ENCODE peak calls at places on chromosomes 13 and 19, in nine cellular contexts. J is psoas muscle; S is CD8-positive, alpha-beta T cell; P is tibial nerve; N is adrenal gland; I is OCI-LY7; E is ovary; M is IMR-90; V is tibial artery. X is an unnamed sample. For H3K9me3, the result is how much of the 10 kb centered on the place peaks cover.

GRCh38 chr19:47790398-47790814 is 11.9 kb downstream of the SELENOW start:
- DNase-seq in J (peak), S (peak), P (peak), N (peak), I (peak), E (peak), M (peak), V (peak), X (peak)

GRCh38 chr19:35395762-35396199 is 24.9 kb downstream of the GPR42 start:
- DNase-seq in J (no peak), S (no peak), P (no peak), N (peak), I (no peak), E (peak), M (no peak), V (no peak), X (no peak)

GRCh38 chr19:40594251-40594650 is 6.9 kb upstream of the LTBP4 start:
- DNase-seq in J (no peak), S (no peak), P (no peak), N (no peak), I (peak), E (no peak), M (no peak), V (no peak), X (no peak)

GRCh38 chr13:109789262-109789661 is 2.9 kb upstream of the IRS2 start:
- DNase-seq in J (no peak), S (no peak), P (no peak), N (peak), I (no peak), E (no peak), M (no peak), V (no peak), X (no peak)

GRCh38 chr19:19465436-19466070 is 49.8 kb downstream of the TSSK6 start:
- DNase-seq in J (peak), S (no peak), P (no peak), N (no peak), I (no peak), E (no peak), M (no peak), V (no peak), X (no peak)

GRCh38 chr13:35744144-35744543 is 267.7 kb upstream of the MAB21L1 start:
- DNase-seq in J (no peak), S (no peak), P (no peak), N (no peak), I (no peak), E (no peak), M (no peak), V (no peak), X (no peak)

GRCh38 chr13:93502987-93503386 is 276.4 kb downstream of the GPC6 start:
- DNase-seq in J (no peak), S (no peak), P (no peak), N (no peak), I (no peak), E (no peak), M (no peak), V (no peak), X (no peak)

GRCh38 chr13:30142502-30143211 is 164.7 kb downstream of the KATNAL1 start:
- DNase-seq in J (peak), S (no peak), P (no peak), N (peak), I (no peak), E (peak), M (peak), V (no peak), X (no peak)

GRCh38 chr19:7340959-7341837 is 7.5 kb upstream of the ARHGEF18 start:
- DNase-seq in J (peak), S (peak), P (peak), N (peak), I (peak), E (peak), M (peak), V (peak), X (peak)

GRCh38 chr19:10987621-10988297 is 26.9 kb downstream of the SMARCA4 start:
- DNase-seq in J (no peak), S (no peak), P (no peak), N (no peak), I (no peak), E (no peak), M (no peak), V (no peak), X (no peak)

GRCh38 chr19:18284710-18285430 is 3.4 kb upstream of the JUND start:
- DNase-seq in J (no peak), S (no peak), P (no peak), N (no peak), I (no peak), E (no peak), M (no peak), V (no peak), X (no peak)

GRCh38 chr13:75996582-75996981 is 360.5 kb downstream of the LMO7 start:
- DNase-seq in J (no peak), S (no peak), P (no peak), N (no peak), I (no peak), E (no peak), M (no peak), V (no peak), X (no peak)

GRCh38 chr19:12331211-12331941 is 2.1 kb downstream of the ZNF563 start:
- DNase-seq in J (no peak), S (peak), P (no peak), N (peak), I (peak), E (no peak), M (no peak), V (no peak), X (peak)

GRCh38 chr19:11506101-11506555 is 489 bp upstream of the ZNF653 start:
- DNase-seq in J (no peak), S (no peak), P (no peak), N (peak), I (peak), E (no peak), M (no peak), V (no peak), X (no peak)

GRCh38 chr19:15463865-15464371 is 426 bp downstream of the RASAL3 start:
- DNase-seq in J (peak), S (peak), P (no peak), N (no peak), I (peak), E (no peak), M (no peak), V (no peak), X (peak)

GRCh38 chr13:30752991-30753616 is 17.8 kb downstream of the ALOX5AP start:
- DNase-seq in J (no peak), S (no peak), P (no peak), N (no peak), I (no peak), E (no peak), M (no peak), V (no peak), X (no peak)

GRCh38 chr13:97142452-97142851 is 79.7 kb upstream of the MBNL2 start:
- DNase-seq in J (peak), S (no peak), P (no peak), N (peak), I (no peak), E (no peak), M (no peak), V (no peak), X (no peak)

GRCh38 chr13:113842336-113843062 is 21.4 kb downstream of the GAS6 start:
- DNase-seq in J (peak), S (no peak), P (no peak), N (no peak), I (no peak), E (no peak), M (no peak), V (no peak), X (no peak)

GRCh38 chr19:48606463-48607358 is at the start of gene SPACA4:
- DNase-seq in J (no peak), S (no peak), P (no peak), N (no peak), I (no peak), E (no peak), M (no peak), V (peak), X (no peak)

GRCh38 chr13:49098771-49099512 is 121.2 kb upstream of the MLNR start:
- DNase-seq in J (no peak), S (no peak), P (no peak), N (no peak), I (peak), E (no peak), M (no peak), V (no peak), X (no peak)

GRCh38 chr13:30843548-30843947 is 62.5 kb upstream of the MEDAG start:
- DNase-seq in J (no peak), S (no peak), P (no peak), N (no peak), I (no peak), E (no peak), M (no peak), V (no peak), X (no peak)

GRCh38 chr13:30907167-30907761 is 1.2 kb downstream of the MEDAG start:
- DNase-seq in J (no peak), S (no peak), P (no peak), N (no peak), I (no peak), E (peak), M (peak), V (peak), X (no peak)

GRCh38 chr19:31496076-31496475 is 146.8 kb upstream of the TSHZ3 start:
- DNase-seq in J (no peak), S (no peak), P (no peak), N (no peak), I (no peak), E (no peak), M (no peak), V (no peak), X (no peak)

GRCh38 chr13:30169442-30169841 is 137.9 kb downstream of the KATNAL1 start:
- DNase-seq in J (no peak), S (no peak), P (no peak), N (no peak), I (no peak), E (no peak), M (no peak), V (peak), X (no peak)

GRCh38 chr19:30171795-30172642 is 200.2 kb upstream of the ZNF536 start:
- DNase-seq in J (no peak), S (no peak), P (no peak), N (no peak), I (no peak), E (no peak), M (no peak), V (no peak), X (no peak)

GRCh38 chr19:56692496-56692895 is 20.9 kb upstream of the ZNF835 start:
- DNase-seq in J (no peak), S (no peak), P (no peak), N (peak), I (no peak), E (peak), M (no peak), V (no peak), X (no peak)

GRCh38 chr13:93547886-93548285 is 321.3 kb downstream of the GPC6 start:
- DNase-seq in J (no peak), S (no peak), P (no peak), N (no peak), I (no peak), E (no peak), M (no peak), V (no peak), X (no peak)

GRCh38 chr19:42412661-42413076 is 14.5 kb downstream of the LIPE start:
- DNase-seq in J (peak), S (no peak), P (no peak), N (no peak), I (no peak), E (no peak), M (no peak), V (no peak), X (no peak)

GRCh38 chr13:36475468-36475867 is 43.2 kb downstream of the CCNA1 start:
- DNase-seq in J (no peak), S (no peak), P (no peak), N (no peak), I (peak), E (no peak), M (no peak), V (no peak), X (no peak)

GRCh38 chr13:27360562-27360961 is 63.9 kb upstream of the GTF3A start:
- DNase-seq in J (no peak), S (no peak), P (no peak), N (no peak), I (no peak), E (no peak), M (peak), V (no peak), X (no peak)

GRCh38 chr19:2711175-2711936 is 8.9 kb upstream of the GNG7 start:
- DNase-seq in J (no peak), S (no peak), P (no peak), N (no peak), I (peak), E (no peak), M (peak), V (no peak), X (no peak)

GRCh38 chr13:82439159-82439904 is 1442.9 kb downstream of the SLITRK1 start:
- DNase-seq in J (no peak), S (no peak), P (no peak), N (no peak), I (no peak), E (no peak), M (no peak), V (no peak), X (no peak)

GRCh38 chr13:101988140-101988539 is 413.7 kb downstream of the FGF14 start:
- DNase-seq in J (no peak), S (no peak), P (no peak), N (no peak), I (no peak), E (no peak), M (no peak), V (no peak), X (no peak)

GRCh38 chr13:46402178-46402577 is 15.1 kb upstream of the RUBCNL start:
- DNase-seq in J (no peak), S (no peak), P (no peak), N (no peak), I (no peak), E (no peak), M (no peak), V (no peak), X (no peak)

GRCh38 chr19:30371960-30372824 is at the start of gene ZNF536:
- DNase-seq in J (no peak), S (no peak), P (no peak), N (no peak), I (no peak), E (no peak), M (no peak), V (no peak), X (no peak)

GRCh38 chr19:54096642-54097106 is 3.9 kb downstream of the OSCAR start:
- DNase-seq in J (no peak), S (peak), P (no peak), N (no peak), I (peak), E (peak), M (peak), V (no peak), X (no peak)

GRCh38 chr13:113607477-113608245 is 23.1 kb downstream of the TFDP1 start:
- DNase-seq in J (no peak), S (no peak), P (no peak), N (no peak), I (no peak), E (no peak), M (no peak), V (no peak), X (no peak)

DNA sequence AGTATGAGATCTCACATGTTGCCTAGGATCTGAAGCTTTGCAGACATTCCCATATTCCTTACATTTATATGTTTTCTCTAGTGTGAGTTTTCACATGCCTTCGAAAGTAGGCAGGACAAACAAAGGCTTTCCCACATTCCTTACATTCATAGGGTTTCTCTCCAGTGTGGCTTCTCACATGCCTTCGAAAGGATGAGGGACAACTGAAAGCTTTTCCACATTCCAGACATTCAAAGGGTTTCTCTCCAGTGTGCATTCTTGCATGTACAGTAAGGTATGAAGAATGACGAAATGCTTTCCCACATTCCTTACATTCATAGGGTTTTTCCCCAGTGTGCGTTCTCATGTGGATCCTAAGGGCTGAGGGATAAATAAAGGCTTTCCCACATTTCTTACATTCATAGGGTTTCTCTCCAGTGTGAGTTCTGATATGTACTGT is 14.2 kb downstream of the ZNF699 start:
- DNase-seq in J (no peak), S (no peak), P (no peak), N (no peak), I (no peak), E (no peak), M (no peak), V (no peak), X (no peak)
- H3K9me3 ChIP-seq in J (half or more), S (half or more), P (half or more), N (under half), I (half or more), E (under half), M (half or more), V (half or more), X (half or more)

DNA sequence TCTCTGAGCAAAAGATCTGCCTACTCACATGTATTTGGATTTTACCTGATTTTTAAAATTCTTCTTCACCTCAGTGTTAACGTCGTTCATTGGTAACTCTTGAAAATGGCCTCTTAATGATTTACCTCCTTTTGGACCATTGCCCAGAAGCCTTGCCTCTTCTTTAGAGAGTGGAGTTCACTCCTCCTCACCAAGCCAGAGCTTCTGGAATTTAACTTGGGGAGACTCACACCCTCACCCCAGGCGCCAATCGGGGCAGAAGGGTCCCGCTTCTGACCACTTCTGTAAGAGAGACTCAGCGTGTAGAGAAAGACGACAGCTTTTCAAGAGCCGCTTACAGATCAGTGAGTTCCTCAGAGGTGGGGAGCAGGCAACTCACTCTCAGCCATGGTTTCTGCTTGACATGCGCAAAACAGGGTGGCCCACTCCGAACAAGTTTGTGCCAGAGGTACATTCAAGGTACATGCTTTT is 2.7 kb downstream of the PNMA8C start:
- DNase-seq in J (no peak), S (no peak), P (no peak), N (peak), I (no peak), E (peak), M (no peak), V (no peak), X (no peak)
- H3K27ac ChIP-seq in J (no peak), S (no peak), P (no peak), N (peak), I (no peak), E (peak), M (peak), V (peak), X (no peak)

GRCh38 chr13:43799191-43799590 is 12.4 kb upstream of the ENOX1 start:
- DNase-seq in J (no peak), S (no peak), P (no peak), N (no peak), I (no peak), E (no peak), M (peak), V (no peak), X (no peak)

GRCh38 chr13:43802511-43802910 is 15.7 kb upstream of the ENOX1 start:
- DNase-seq in J (no peak), S (no peak), P (no peak), N (no peak), I (no peak), E (no peak), M (no peak), V (no peak), X (no peak)

GRCh38 chr13:43800828-43801227 is 14.1 kb upstream of the ENOX1 start:
- DNase-seq in J (no peak), S (no peak), P (no peak), N (no peak), I (no peak), E (no peak), M (no peak), V (no peak), X (no peak)

GRCh38 chr13:43797154-43797553 is 10.4 kb upstream of the ENOX1 start:
- DNase-seq in J (no peak), S (no peak), P (no peak), N (no peak), I (no peak), E (no peak), M (no peak), V (no peak), X (no peak)

GRCh38 chr13:43797869-43798268 is 11.1 kb upstream of the ENOX1 start:
- DNase-seq in J (no peak), S (no peak), P (no peak), N (no peak), I (no peak), E (no peak), M (peak), V (no peak), X (no peak)
- TF ChIP-seq CTCF in J (no peak), S (no peak), P (no peak), N (no peak), I (no peak), E (no peak), M (peak), V (no peak), X (no peak)

DNA sequence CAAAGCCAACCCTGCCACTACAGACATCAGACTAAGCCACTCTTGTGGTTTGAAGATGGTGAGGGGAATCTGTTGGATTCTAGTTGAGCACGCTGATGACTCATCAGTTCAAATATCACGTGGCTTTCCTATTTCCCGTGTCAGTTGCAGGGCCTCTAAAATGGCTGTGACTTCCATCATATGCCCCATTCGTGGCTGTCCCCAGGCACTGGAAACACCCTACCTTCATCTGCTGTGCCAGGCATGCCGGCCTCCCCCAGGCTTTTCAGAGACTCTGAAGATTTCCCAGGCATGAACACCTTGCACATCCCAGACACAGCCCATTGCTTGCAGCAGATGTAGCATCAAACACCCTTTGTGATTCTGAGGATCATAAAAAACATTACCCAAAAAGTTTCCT is 659.9 kb downstream of the UQCRFS1 start:
- DNase-seq in J (no peak), S (no peak), P (no peak), N (no peak), I (no peak), E (no peak), M (no peak), V (no peak), X (no peak)
- H3K9me3 ChIP-seq in J (under half), S (under half), P (under half), N (under half), I (under half), E (under half), M (under half), V (under half), X (under half)

GRCh38 chr19:5312058-5312457 is 28.6 kb downstream of the PTPRS start:
- DNase-seq in J (no peak), S (no peak), P (no peak), N (no peak), I (no peak), E (no peak), M (no peak), V (no peak), X (no peak)

GRCh38 chr19:5306531-5306930 is 34.1 kb downstream of the PTPRS start:
- DNase-seq in J (no peak), S (no peak), P (no peak), N (no peak), I (no peak), E (no peak), M (no peak), V (no peak), X (no peak)

GRCh38 chr19:5307655-5308054 is 33.0 kb downstream of the PTPRS start:
- DNase-seq in J (no peak), S (no peak), P (no peak), N (no peak), I (no peak), E (no peak), M (no peak), V (no peak), X (no peak)

GRCh38 chr19:5309438-5310204 is 31.0 kb downstream of the PTPRS start:
- DNase-seq in J (no peak), S (no peak), P (no peak), N (no peak), I (no peak), E (peak), M (no peak), V (no peak), X (no peak)

GRCh38 chr19:5308471-5309437 is 31.9 kb downstream of the PTPRS start:
- DNase-seq in J (no peak), S (no peak), P (peak), N (no peak), I (peak), E (peak), M (peak), V (peak), X (no peak)
- H3K27ac ChIP-seq in J (no peak), S (no peak), P (peak), N (peak), I (no peak), E (peak), M (peak), V (peak), X (no peak)

GRCh38 chr13:32443111-32443510 is 15.2 kb upstream of the N4BP2L1 start:
- DNase-seq in J (no peak), S (peak), P (no peak), N (no peak), I (peak), E (no peak), M (peak), V (no peak), X (peak)
- TF ChIP-seq CTCF in J (peak), S (peak), P (peak), N (no peak), I (peak), E (no peak), M (peak), V (peak), X (peak)